ENCODE peak calls at places on chromosomes 12 and 14, in six cellular contexts. J is H54, P is GM12892, R is A549, U is IMR-90, Z is testis. B is an unnamed sample.

GRCh38 chr12:47107926-47108325 is 28.2 kb upstream of the AMIGO2 start:
- DNase-seq in J (no peak), P (no peak), R (no peak), U (no peak), Z (no peak), B (no peak)

GRCh38 chr14:59897757-59898383 is 22.1 kb upstream of the LRRC9 start:
- DNase-seq in J (no peak), P (no peak), R (peak; percentile 13), U (no peak), Z (peak; percentile 61), B (no peak)

GRCh38 chr14:100165376-100165775 is 5.9 kb upstream of the DEGS2 start:
- DNase-seq in J (no peak), P (no peak), R (no peak), U (no peak), Z (no peak), B (no peak)

GRCh38 chr12:47080725-47081502 is 1.2 kb upstream of the AMIGO2 start:
- DNase-seq in J (peak; percentile 30), P (no peak), R (no peak), U (peak; percentile 50), Z (peak; percentile 79), B (peak; percentile 93)

GRCh38 chr12:50258167-50258551 is 25.2 kb downstream of the LIMA1 start:
- DNase-seq in J (no peak), P (no peak), R (no peak), U (no peak), Z (peak; percentile 53), B (no peak)

GRCh38 chr14:102221026-102221425 is 81.3 kb downstream of the WDR20 start:
- DNase-seq in J (peak; percentile 76), P (no peak), R (no peak), U (peak; percentile 44), Z (no peak), B (no peak)

GRCh38 chr12:68222336-68222735 is 3.3 kb downstream of the IL26 start:
- DNase-seq in J (no peak), P (no peak), R (no peak), U (peak; percentile 58), Z (no peak), B (no peak)

GRCh38 chr12:47768323-47768811 is 4.7 kb upstream of the SLC48A1 start:
- DNase-seq in J (no peak), P (no peak), R (no peak), U (peak; percentile 25), Z (no peak), B (no peak)

GRCh38 chr12:98951401-98951800 is 306.3 kb downstream of the APAF1 start:
- DNase-seq in J (no peak), P (no peak), R (no peak), U (no peak), Z (no peak), B (no peak)

GRCh38 chr12:109997393-109997792 is 1.2 kb upstream of the GIT2 start:
- DNase-seq in J (no peak), P (no peak), R (no peak), U (no peak), Z (no peak), B (no peak)

GRCh38 chr12:3920378-3921141 is 47.4 kb upstream of the PARP11 start:
- DNase-seq in J (no peak), P (no peak), R (no peak), U (no peak), Z (no peak), B (no peak)

GRCh38 chr12:75209782-75210138 is at the start of gene KCNC2:
- DNase-seq in J (no peak), P (no peak), R (no peak), U (no peak), Z (no peak), B (no peak)

GRCh38 chr14:100896369-100897060 is 7.0 kb downstream of the RTL1 start:
- DNase-seq in J (no peak), P (no peak), R (no peak), U (no peak), Z (peak; percentile 6), B (peak; percentile 62)

GRCh38 chr14:93065272-93065730 is 50.4 kb downstream of the ITPK1 start:
- DNase-seq in J (no peak), P (no peak), R (no peak), U (no peak), Z (no peak), B (no peak)

GRCh38 chr14:106044515-106044914 is 518.1 kb downstream of the TMEM121 start:
- DNase-seq in J (no peak), P (no peak), R (no peak), U (no peak), Z (no peak), B (no peak)

GRCh38 chr12:7460375-7461259 is 16.7 kb upstream of the CD163L1 start:
- DNase-seq in J (no peak), P (no peak), R (peak; percentile 66), U (peak; percentile 51), Z (peak; percentile 79), B (no peak)

GRCh38 chr12:117875652-117876491 is 92.9 kb downstream of the KSR2 start:
- DNase-seq in J (no peak), P (no peak), R (no peak), U (peak; percentile 3), Z (peak; percentile 30), B (no peak)

GRCh38 chr14:34554540-34555250 is 15.2 kb upstream of the EAPP start:
- DNase-seq in J (no peak), P (no peak), R (peak; percentile 29), U (peak; percentile 37), Z (peak; percentile 19), B (peak; percentile 22)

GRCh38 chr12:28374556-28374955 is 184.3 kb downstream of the CCDC91 start:
- DNase-seq in J (no peak), P (no peak), R (no peak), U (peak; percentile 74), Z (no peak), B (no peak)

GRCh38 chr14:94120667-94121335 is 8.6 kb downstream of the IFI27L2 start:
- DNase-seq in J (no peak), P (no peak), R (no peak), U (peak; percentile 90), Z (no peak), B (no peak)

GRCh38 chr12:77685112-77685511 is 145.6 kb upstream of the NAV3 start:
- DNase-seq in J (peak; percentile 0), P (no peak), R (peak; percentile 13), U (peak; percentile 80), Z (peak; percentile 74), B (no peak)

GRCh38 chr12:120849765-120850164 is 54.4 kb downstream of the SPPL3 start:
- DNase-seq in J (peak; percentile 25), P (no peak), R (peak; percentile 23), U (peak; percentile 83), Z (no peak), B (no peak)

GRCh38 chr14:95875831-95876768 is 532 bp upstream of the TUNAR start:
- DNase-seq in J (no peak), P (no peak), R (no peak), U (no peak), Z (peak; percentile 26), B (no peak)

GRCh38 chr12:20415641-20416040 is 47.3 kb downstream of the PDE3A start:
- DNase-seq in J (no peak), P (no peak), R (no peak), U (no peak), Z (no peak), B (no peak)

GRCh38 chr12:20411309-20411708 is 43.0 kb downstream of the PDE3A start:
- DNase-seq in J (no peak), P (no peak), R (no peak), U (no peak), Z (no peak), B (no peak)

GRCh38 chr12:20410746-20411145 is 42.4 kb downstream of the PDE3A start:
- DNase-seq in J (no peak), P (no peak), R (no peak), U (no peak), Z (no peak), B (no peak)

GRCh38 chr12:20409639-20410038 is 41.3 kb downstream of the PDE3A start:
- DNase-seq in J (no peak), P (no peak), R (no peak), U (no peak), Z (no peak), B (no peak)

GRCh38 chr12:20415013-20415412 is 46.7 kb downstream of the PDE3A start:
- DNase-seq in J (no peak), P (no peak), R (no peak), U (no peak), Z (no peak), B (no peak)
- TF ChIP-seq POLR2A in J (no peak), P (no peak), R (no peak), U (no peak), Z (no peak), B (no peak)

DNA sequence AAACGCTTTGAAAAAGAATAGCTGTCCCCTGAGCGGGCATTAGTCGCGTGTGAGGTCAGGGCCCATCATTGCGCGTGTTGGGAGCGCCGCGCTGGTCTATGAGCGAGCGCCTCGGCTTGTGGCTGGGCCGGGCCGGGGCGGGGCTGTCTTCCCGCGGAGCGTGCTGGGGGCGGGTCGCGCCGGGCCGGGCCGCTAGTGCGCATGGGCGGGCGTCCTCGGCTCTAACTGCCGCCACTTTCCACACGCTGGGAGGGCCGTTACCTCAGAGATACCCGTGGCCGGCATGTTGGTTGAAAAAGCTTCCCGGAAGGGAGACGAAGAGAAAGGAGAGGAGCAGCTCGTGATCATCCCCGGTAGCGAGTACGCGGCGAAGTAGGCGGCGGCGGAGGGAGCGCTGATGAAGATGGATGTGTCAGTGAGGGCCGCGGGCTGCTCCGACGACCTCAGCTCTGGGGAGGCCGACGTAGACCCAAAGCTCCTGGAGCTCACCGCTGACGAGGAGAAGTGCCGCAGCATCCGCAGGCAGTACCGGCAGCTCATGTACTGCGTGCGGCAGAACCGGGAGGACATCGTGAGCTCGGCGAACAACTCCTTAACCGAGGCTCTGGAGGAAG is at the start of gene EID3:
- DNase-seq in J (no peak), P (peak; percentile 80), R (peak; percentile 53), U (peak; percentile 73), Z (peak; percentile 93), B (peak; percentile 98)
- TF ChIP-seq POLR2A in J (no peak), P (peak; percentile 70), R (no peak), U (peak; percentile 61), Z (no peak), B (no peak)

GRCh38 chr12:11882301-11883019 is 188.3 kb upstream of the BCL2L14 start:
- DNase-seq in J (no peak), P (no peak), R (no peak), U (no peak), Z (no peak), B (no peak)
- TF ChIP-seq POLR2A in J (no peak), P (no peak), R (no peak), U (no peak), Z (no peak), B (no peak)

GRCh38 chr12:9101018-9101687 is 14.6 kb downstream of the A2M start:
- DNase-seq in J (no peak), P (no peak), R (no peak), U (no peak), Z (no peak), B (no peak)

GRCh38 chr12:9104087-9104486 is 11.6 kb downstream of the A2M start:
- DNase-seq in J (no peak), P (no peak), R (no peak), U (no peak), Z (no peak), B (no peak)

GRCh38 chr12:9104767-9105423 is 10.8 kb downstream of the A2M start:
- DNase-seq in J (no peak), P (no peak), R (no peak), U (no peak), Z (no peak), B (no peak)

GRCh38 chr12:9106067-9106466 is 9.7 kb downstream of the A2M start:
- DNase-seq in J (no peak), P (no peak), R (no peak), U (no peak), Z (no peak), B (no peak)

GRCh38 chr12:9103050-9103854 is 12.5 kb downstream of the A2M start:
- DNase-seq in J (no peak), P (no peak), R (no peak), U (no peak), Z (no peak), B (no peak)
- TF ChIP-seq POLR2A in J (no peak), P (no peak), R (no peak), U (no peak), Z (no peak), B (no peak)